ENCODE peak calls at places on chromosomes 12 and 14, in nine cellular contexts. One of them, this sample, is unnamed.

GRCh38 chr14:99749763-99750715 is 43.2 kb upstream of the EML1 start:
- DNase-seq in immature natural killer cell: no peak
- DNase-seq in aorta: no peak
- DNase-seq in GDM1: no peak
- DNase-seq in EL: no peak
- DNase-seq in ELR: no peak
- DNase-seq in cardiac fibroblast: no peak
- DNase-seq in neuronal stem cell: no peak
- DNase-seq in stimulated activated CD8-positive, alpha-beta memory T cell treated with anti-CD3 and anti-CD28 coated beads, Interleukin-7, amount 100 ng/mL, for 1 hour: no peak
- DNase-seq in this sample: no peak

GRCh38 chr12:106123551-106123991 is 15.2 kb downstream of the NUAK1 start:
- DNase-seq in immature natural killer cell: no peak
- DNase-seq in aorta: peak; percentile 60
- DNase-seq in GDM1: no peak
- DNase-seq in EL: peak; percentile 82
- DNase-seq in ELR: no peak
- DNase-seq in cardiac fibroblast: peak; percentile 33
- DNase-seq in neuronal stem cell: no peak
- DNase-seq in stimulated activated CD8-positive, alpha-beta memory T cell treated with anti-CD3 and anti-CD28 coated beads, Interleukin-7, amount 100 ng/mL, for 1 hour: no peak
- DNase-seq in this sample: no peak

GRCh38 chr12:113339540-113339939 is 4.6 kb upstream of the SLC8B1 start:
- DNase-seq in immature natural killer cell: no peak
- DNase-seq in aorta: no peak
- DNase-seq in GDM1: no peak
- DNase-seq in EL: no peak
- DNase-seq in ELR: no peak
- DNase-seq in cardiac fibroblast: no peak
- DNase-seq in neuronal stem cell: no peak
- DNase-seq in stimulated activated CD8-positive, alpha-beta memory T cell treated with anti-CD3 and anti-CD28 coated beads, Interleukin-7, amount 100 ng/mL, for 1 hour: no peak
- DNase-seq in this sample: no peak

GRCh38 chr12:98002887-98003493 is 512.4 kb upstream of the TMPO start:
- DNase-seq in immature natural killer cell: no peak
- DNase-seq in aorta: peak; percentile 44
- DNase-seq in GDM1: no peak
- DNase-seq in EL: peak; percentile 17
- DNase-seq in ELR: peak; percentile 29
- DNase-seq in cardiac fibroblast: peak; percentile 28
- DNase-seq in neuronal stem cell: peak; percentile 59
- DNase-seq in stimulated activated CD8-positive, alpha-beta memory T cell treated with anti-CD3 and anti-CD28 coated beads, Interleukin-7, amount 100 ng/mL, for 1 hour: no peak
- DNase-seq in this sample: peak; percentile 74

GRCh38 chr12:5889381-5890047 is 55.5 kb downstream of the ANO2 start:
- DNase-seq in immature natural killer cell: no peak
- DNase-seq in aorta: no peak
- DNase-seq in GDM1: no peak
- DNase-seq in EL: peak; percentile 7
- DNase-seq in ELR: peak; percentile 35
- DNase-seq in cardiac fibroblast: no peak
- DNase-seq in neuronal stem cell: no peak
- DNase-seq in stimulated activated CD8-positive, alpha-beta memory T cell treated with anti-CD3 and anti-CD28 coated beads, Interleukin-7, amount 100 ng/mL, for 1 hour: no peak
- DNase-seq in this sample: no peak

GRCh38 chr14:32434880-32435279 is 105.8 kb downstream of the AKAP6 start:
- DNase-seq in immature natural killer cell: no peak
- DNase-seq in aorta: no peak
- DNase-seq in GDM1: no peak
- DNase-seq in EL: no peak
- DNase-seq in ELR: no peak
- DNase-seq in cardiac fibroblast: no peak
- DNase-seq in neuronal stem cell: no peak
- DNase-seq in stimulated activated CD8-positive, alpha-beta memory T cell treated with anti-CD3 and anti-CD28 coated beads, Interleukin-7, amount 100 ng/mL, for 1 hour: no peak
- DNase-seq in this sample: no peak

GRCh38 chr12:54232790-54233189 is 44.0 kb upstream of the SMUG1 start:
- DNase-seq in immature natural killer cell: no peak
- DNase-seq in aorta: no peak
- DNase-seq in GDM1: no peak
- DNase-seq in EL: peak; percentile 47
- DNase-seq in ELR: peak; percentile 60
- DNase-seq in cardiac fibroblast: peak; percentile 75
- DNase-seq in neuronal stem cell: no peak
- DNase-seq in stimulated activated CD8-positive, alpha-beta memory T cell treated with anti-CD3 and anti-CD28 coated beads, Interleukin-7, amount 100 ng/mL, for 1 hour: no peak
- DNase-seq in this sample: no peak

GRCh38 chr12:46177842-46178608 is 90.8 kb downstream of the SLC38A1 start:
- DNase-seq in immature natural killer cell: no peak
- DNase-seq in aorta: no peak
- DNase-seq in GDM1: peak; percentile 23
- DNase-seq in EL: no peak
- DNase-seq in ELR: peak; percentile 11
- DNase-seq in cardiac fibroblast: no peak
- DNase-seq in neuronal stem cell: no peak
- DNase-seq in stimulated activated CD8-positive, alpha-beta memory T cell treated with anti-CD3 and anti-CD28 coated beads, Interleukin-7, amount 100 ng/mL, for 1 hour: no peak
- DNase-seq in this sample: no peak

GRCh38 chr12:123602651-123603195 is 824 bp downstream of the DDX55 start:
- DNase-seq in immature natural killer cell: no peak
- DNase-seq in aorta: no peak
- DNase-seq in GDM1: no peak
- DNase-seq in EL: peak; percentile 27
- DNase-seq in ELR: peak; percentile 19
- DNase-seq in cardiac fibroblast: peak; percentile 22
- DNase-seq in neuronal stem cell: no peak
- DNase-seq in stimulated activated CD8-positive, alpha-beta memory T cell treated with anti-CD3 and anti-CD28 coated beads, Interleukin-7, amount 100 ng/mL, for 1 hour: no peak
- DNase-seq in this sample: no peak

GRCh38 chr14:59283380-59283779 is 94.9 kb downstream of the DAAM1 start:
- DNase-seq in immature natural killer cell: no peak
- DNase-seq in aorta: no peak
- DNase-seq in GDM1: no peak
- DNase-seq in EL: no peak
- DNase-seq in ELR: no peak
- DNase-seq in cardiac fibroblast: peak; percentile 83
- DNase-seq in neuronal stem cell: no peak
- DNase-seq in stimulated activated CD8-positive, alpha-beta memory T cell treated with anti-CD3 and anti-CD28 coated beads, Interleukin-7, amount 100 ng/mL, for 1 hour: no peak
- DNase-seq in this sample: no peak

GRCh38 chr14:78107171-78107570 is 63.0 kb upstream of the NRXN3 start:
- DNase-seq in immature natural killer cell: no peak
- DNase-seq in aorta: no peak
- DNase-seq in GDM1: no peak
- DNase-seq in EL: no peak
- DNase-seq in ELR: no peak
- DNase-seq in cardiac fibroblast: no peak
- DNase-seq in neuronal stem cell: no peak
- DNase-seq in stimulated activated CD8-positive, alpha-beta memory T cell treated with anti-CD3 and anti-CD28 coated beads, Interleukin-7, amount 100 ng/mL, for 1 hour: no peak
- DNase-seq in this sample: no peak

GRCh38 chr12:29616664-29617409 is 119.4 kb upstream of the OVCH1 start:
- DNase-seq in immature natural killer cell: no peak
- DNase-seq in aorta: no peak
- DNase-seq in GDM1: no peak
- DNase-seq in EL: peak; percentile 36
- DNase-seq in ELR: peak; percentile 9
- DNase-seq in cardiac fibroblast: peak; percentile 97
- DNase-seq in neuronal stem cell: no peak
- DNase-seq in stimulated activated CD8-positive, alpha-beta memory T cell treated with anti-CD3 and anti-CD28 coated beads, Interleukin-7, amount 100 ng/mL, for 1 hour: no peak
- DNase-seq in this sample: no peak

GRCh38 chr14:50070840-50071548 is 45.4 kb downstream of the VCPKMT start:
- DNase-seq in immature natural killer cell: no peak
- DNase-seq in aorta: no peak
- DNase-seq in GDM1: no peak
- DNase-seq in EL: no peak
- DNase-seq in ELR: no peak
- DNase-seq in cardiac fibroblast: no peak
- DNase-seq in neuronal stem cell: no peak
- DNase-seq in stimulated activated CD8-positive, alpha-beta memory T cell treated with anti-CD3 and anti-CD28 coated beads, Interleukin-7, amount 100 ng/mL, for 1 hour: no peak
- DNase-seq in this sample: no peak

GRCh38 chr14:56153271-56153670 is 35.1 kb downstream of the PELI2 start:
- DNase-seq in immature natural killer cell: no peak
- DNase-seq in aorta: no peak
- DNase-seq in GDM1: no peak
- DNase-seq in EL: no peak
- DNase-seq in ELR: no peak
- DNase-seq in cardiac fibroblast: peak; percentile 60
- DNase-seq in neuronal stem cell: no peak
- DNase-seq in stimulated activated CD8-positive, alpha-beta memory T cell treated with anti-CD3 and anti-CD28 coated beads, Interleukin-7, amount 100 ng/mL, for 1 hour: no peak
- DNase-seq in this sample: no peak

GRCh38 chr12:113065126-113066007 is 8.8 kb downstream of the DTX1 start:
- DNase-seq in immature natural killer cell: no peak
- DNase-seq in aorta: no peak
- DNase-seq in GDM1: no peak
- DNase-seq in EL: no peak
- DNase-seq in ELR: peak; percentile 13
- DNase-seq in cardiac fibroblast: no peak
- DNase-seq in neuronal stem cell: peak; percentile 52
- DNase-seq in stimulated activated CD8-positive, alpha-beta memory T cell treated with anti-CD3 and anti-CD28 coated beads, Interleukin-7, amount 100 ng/mL, for 1 hour: no peak
- DNase-seq in this sample: peak; percentile 88

GRCh38 chr14:31207746-31208545 is at the start of gene HECTD1:
- DNase-seq in immature natural killer cell: peak; percentile 93
- DNase-seq in aorta: peak; percentile 94
- DNase-seq in GDM1: peak; percentile 92
- DNase-seq in EL: peak; percentile 90
- DNase-seq in ELR: peak; percentile 91
- DNase-seq in cardiac fibroblast: peak; percentile 85
- DNase-seq in neuronal stem cell: peak; percentile 90
- DNase-seq in stimulated activated CD8-positive, alpha-beta memory T cell treated with anti-CD3 and anti-CD28 coated beads, Interleukin-7, amount 100 ng/mL, for 1 hour: peak; percentile 71
- DNase-seq in this sample: peak; percentile 94

GRCh38 chr12:67469666-67470065 is 178.9 kb upstream of the DYRK2 start:
- DNase-seq in immature natural killer cell: no peak
- DNase-seq in aorta: no peak
- DNase-seq in GDM1: no peak
- DNase-seq in EL: no peak
- DNase-seq in ELR: no peak
- DNase-seq in cardiac fibroblast: no peak
- DNase-seq in neuronal stem cell: no peak
- DNase-seq in stimulated activated CD8-positive, alpha-beta memory T cell treated with anti-CD3 and anti-CD28 coated beads, Interleukin-7, amount 100 ng/mL, for 1 hour: no peak
- DNase-seq in this sample: no peak

GRCh38 chr14:26415618-26416123 is 182.2 kb downstream of the NOVA1 start:
- DNase-seq in immature natural killer cell: no peak
- DNase-seq in aorta: no peak
- DNase-seq in GDM1: no peak
- DNase-seq in EL: no peak
- DNase-seq in ELR: no peak
- DNase-seq in cardiac fibroblast: no peak
- DNase-seq in neuronal stem cell: no peak
- DNase-seq in stimulated activated CD8-positive, alpha-beta memory T cell treated with anti-CD3 and anti-CD28 coated beads, Interleukin-7, amount 100 ng/mL, for 1 hour: no peak
- DNase-seq in this sample: no peak